ENCODE peak calls at places on chromosomes 6 and 20, in seven cellular contexts. B, N, I, C, F, D and T are unnamed samples.

GRCh38 chr6:90818163-90818562 is 231.3 kb upstream of the MAP3K7 start:
- DNase-seq in B (no peak), N (no peak), I (no peak), C (no peak), F (no peak), D (no peak), T (peak; percentile 16)

GRCh38 chr6:158684745-158685355 is 35.0 kb downstream of the SYTL3 start:
- DNase-seq in B (no peak), N (no peak), I (no peak), C (no peak), F (no peak), D (peak; percentile 39), T (no peak)

GRCh38 chr20:59955131-59955796 is 3.0 kb upstream of the CDH26 start:
- DNase-seq in B (peak; percentile 48), N (no peak), I (no peak), C (no peak), F (no peak), D (no peak), T (no peak)

GRCh38 chr6:145017516-145017915 is 717.8 kb downstream of the EPM2A start:
- DNase-seq in B (peak; percentile 45), N (no peak), I (no peak), C (peak; percentile 34), F (no peak), D (no peak), T (no peak)

GRCh38 chr20:22916121-22916842 is 118.8 kb upstream of the SSTR4 start:
- DNase-seq in B (no peak), N (no peak), I (no peak), C (no peak), F (no peak), D (no peak), T (no peak)

GRCh38 chr6:9699890-9700289 is 715.0 kb downstream of the TFAP2A start:
- DNase-seq in B (no peak), N (no peak), I (no peak), C (no peak), F (no peak), D (no peak), T (no peak)

GRCh38 chr20:40741507-40742106 is 52.6 kb upstream of the MAFB start:
- DNase-seq in B (peak; percentile 56), N (no peak), I (peak; percentile 33), C (peak; percentile 16), F (peak; percentile 3), D (peak; percentile 66), T (no peak)

GRCh38 chr6:32087574-32088486 is 21.3 kb downstream of the TNXB start:
- DNase-seq in B (peak; percentile 86), N (peak; percentile 39), I (peak; percentile 63), C (peak; percentile 48), F (no peak), D (peak; percentile 93), T (peak; percentile 23)

GRCh38 chr20:37986873-37987601 is 46.2 kb downstream of the TTI1 start:
- DNase-seq in B (no peak), N (no peak), I (no peak), C (peak; percentile 46), F (no peak), D (no peak), T (peak; percentile 10)

GRCh38 chr20:47770931-47771330 is 14.3 kb downstream of the SULF2 start:
- DNase-seq in B (no peak), N (no peak), I (no peak), C (no peak), F (no peak), D (no peak), T (no peak)

GRCh38 chr6:13863699-13864155 is 49.4 kb upstream of the MCUR1 start:
- DNase-seq in B (peak; percentile 21), N (no peak), I (no peak), C (no peak), F (no peak), D (no peak), T (no peak)

GRCh38 chr6:95501032-95501904 is 76.1 kb upstream of the MANEA start:
- DNase-seq in B (no peak), N (no peak), I (no peak), C (no peak), F (no peak), D (no peak), T (no peak)

GRCh38 chr6:155224618-155225017 is 39.2 kb upstream of the CLDN20 start:
- DNase-seq in B (no peak), N (no peak), I (no peak), C (peak; percentile 18), F (no peak), D (peak; percentile 21), T (no peak)

GRCh38 chr20:45780159-45780558 is 11.5 kb downstream of the WFDC3 start:
- DNase-seq in B (peak; percentile 8), N (no peak), I (no peak), C (no peak), F (no peak), D (no peak), T (no peak)

GRCh38 chr20:879626-880025 is 36.5 kb downstream of the ANGPT4 start:
- DNase-seq in B (no peak), N (no peak), I (no peak), C (no peak), F (no peak), D (no peak), T (no peak)

GRCh38 chr20:1108437-1108920 is 9.9 kb upstream of the PSMF1 start:
- DNase-seq in B (peak; percentile 59), N (peak; percentile 6), I (peak; percentile 32), C (peak; percentile 8), F (no peak), D (peak; percentile 47), T (no peak)

GRCh38 chr6:64256483-64256882 is 620.9 kb downstream of the PHF3 start:
- DNase-seq in B (no peak), N (no peak), I (no peak), C (no peak), F (no peak), D (no peak), T (no peak)

GRCh38 chr6:540490-540889 is 116.4 kb downstream of the HUS1B start:
- DNase-seq in B (no peak), N (no peak), I (no peak), C (no peak), F (no peak), D (no peak), T (no peak)

GRCh38 chr6:41678511-41679084 is 40.3 kb downstream of the MDFI start:
- DNase-seq in B (no peak), N (no peak), I (no peak), C (no peak), F (no peak), D (no peak), T (no peak)